ENCODE peak calls at places on chromosomes 2 and 18, in seven cellular contexts. M is CD4-positive, alpha-beta memory T cell; N is tibial artery; H is fibroblast of pulmonary artery; G is lower leg skin; A is GM06990; I is breast epithelium. T is an unnamed sample.

GRCh38 chr18:54983041-54983686 is 23.9 kb upstream of the CCDC68 start:
- DNase-seq in M (peak), N (no peak), H (peak), G (no peak), A (no peak), I (no peak), T (peak)

GRCh38 chr2:43345391-43345813 is 119.0 kb upstream of the ZFP36L2 start:
- DNase-seq in M (no peak), N (peak), H (no peak), G (peak), A (no peak), I (peak), T (no peak)

GRCh38 chr2:201696151-201696659 is 2.2 kb downstream of the MPP4 start:
- DNase-seq in M (no peak), N (no peak), H (peak), G (no peak), A (no peak), I (no peak), T (no peak)

GRCh38 chr18:44742741-44743311 is 62.1 kb downstream of the SETBP1 start:
- DNase-seq in M (no peak), N (no peak), H (peak), G (no peak), A (no peak), I (no peak), T (no peak)

GRCh38 chr2:238085899-238086298 is 14.2 kb upstream of the ESPNL start:
- DNase-seq in M (no peak), N (no peak), H (no peak), G (no peak), A (no peak), I (no peak), T (no peak)

GRCh38 chr18:31199190-31199769 is 36.6 kb upstream of the DSC1 start:
- DNase-seq in M (no peak), N (no peak), H (peak), G (no peak), A (no peak), I (no peak), T (no peak)

GRCh38 chr2:41836944-41837343 is 210.9 kb upstream of the PKDCC start:
- DNase-seq in M (peak), N (no peak), H (peak), G (no peak), A (no peak), I (no peak), T (no peak)

GRCh38 chr18:70659026-70659726 is 370.3 kb downstream of the SOCS6 start:
- DNase-seq in M (peak), N (no peak), H (peak), G (no peak), A (no peak), I (no peak), T (no peak)

GRCh38 chr2:223044092-223044836 is 7.7 kb upstream of the KCNE4 start:
- DNase-seq in M (no peak), N (no peak), H (no peak), G (no peak), A (no peak), I (no peak), T (no peak)

GRCh38 chr2:30410217-30410616 is 36.8 kb upstream of the LCLAT1 start:
- DNase-seq in M (no peak), N (no peak), H (peak), G (no peak), A (no peak), I (no peak), T (no peak)

GRCh38 chr2:101145406-101145805 is 5.8 kb downstream of the TBC1D8 start:
- DNase-seq in M (no peak), N (no peak), H (peak), G (no peak), A (no peak), I (no peak), T (no peak)

GRCh38 chr18:58682429-58683069 is 11.3 kb downstream of the MALT1 start:
- DNase-seq in M (no peak), N (no peak), H (peak), G (peak), A (no peak), I (peak), T (no peak)

GRCh38 chr18:58605027-58606020 is 23.6 kb downstream of the ALPK2 start:
- DNase-seq in M (peak), N (no peak), H (peak), G (no peak), A (no peak), I (no peak), T (no peak)

DNA sequence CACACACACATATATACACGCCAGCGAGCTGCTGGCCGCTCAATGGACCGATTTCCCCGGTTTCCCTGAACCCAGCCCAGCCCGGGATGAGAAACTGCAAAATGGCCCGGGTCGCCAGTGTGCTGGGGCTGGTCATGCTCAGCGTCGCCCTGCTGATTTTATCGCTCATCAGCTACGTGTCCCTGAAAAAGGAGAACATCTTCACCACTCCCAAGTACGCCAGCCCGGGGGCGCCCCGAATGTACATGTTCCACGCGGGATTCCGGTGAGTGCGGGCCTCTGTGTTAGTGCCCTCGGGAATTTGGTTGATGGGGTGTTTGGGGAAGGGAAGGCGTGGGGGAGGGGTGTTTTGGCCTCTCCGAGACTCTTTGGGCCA is 392 bp downstream of the ST8SIA3 start:
- DNase-seq in M (no peak), N (no peak), H (no peak), G (no peak), A (no peak), I (no peak), T (no peak)
- H3K4me3 ChIP-seq in M (no peak), N (no peak), H (no peak), G (no peak), A (no peak), I (no peak), T (no peak)

GRCh38 chr18:5890606-5891360 is 4.5 kb downstream of the TMEM200C start:
- DNase-seq in M (no peak), N (peak), H (peak), G (no peak), A (peak), I (no peak), T (no peak)
- H3K4me3 ChIP-seq in M (no peak), N (peak), H (no peak), G (no peak), A (peak), I (peak), T (peak)

DNA sequence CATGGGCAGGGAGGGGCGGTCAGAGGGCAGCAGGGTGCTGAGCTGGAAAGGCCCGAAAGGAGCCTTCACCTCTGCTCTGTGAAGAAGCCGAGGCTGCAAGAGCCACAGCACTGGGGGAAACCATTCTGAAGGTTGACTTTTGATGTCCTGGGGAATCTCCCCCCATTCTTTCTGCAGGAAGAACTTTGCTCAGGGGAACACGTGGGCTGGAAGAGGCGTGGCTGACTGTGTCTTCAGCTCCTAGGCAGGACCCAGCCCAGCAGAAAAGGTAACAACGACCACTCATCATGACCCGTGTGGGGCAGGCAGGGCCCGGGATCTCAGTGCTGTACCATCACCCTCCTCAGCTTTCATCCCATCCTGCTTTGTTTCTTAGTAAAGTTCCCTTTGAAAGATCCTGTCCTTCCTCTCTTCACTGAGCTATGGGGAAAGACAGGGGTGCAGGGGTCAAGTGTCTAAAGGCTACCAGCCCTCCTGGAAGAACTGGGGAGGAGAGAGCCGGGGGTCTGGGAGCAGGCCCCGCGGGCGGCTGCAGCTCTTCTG is 312.7 kb downstream of the CELF4 start:
- DNase-seq in M (no peak), N (no peak), H (no peak), G (no peak), A (no peak), I (no peak), T (no peak)
- H3K4me3 ChIP-seq in M (no peak), N (no peak), H (no peak), G (no peak), A (no peak), I (no peak), T (no peak)

GRCh38 chr2:74026674-74027294 is 42.1 kb downstream of the TET3 start:
- DNase-seq in M (no peak), N (no peak), H (no peak), G (no peak), A (no peak), I (no peak), T (no peak)
- H3K4me3 ChIP-seq in M (no peak), N (no peak), H (no peak), G (no peak), A (no peak), I (no peak), T (no peak)

GRCh38 chr2:98696167-98696566 is 34.8 kb downstream of the MGAT4A start:
- DNase-seq in M (no peak), N (no peak), H (no peak), G (no peak), A (no peak), I (no peak), T (no peak)
- H3K4me3 ChIP-seq in M (no peak), N (no peak), H (no peak), G (no peak), A (no peak), I (no peak), T (no peak)